ENCODE peak calls at places on chromosome 16, in four cellular contexts. Y is A549, P is heart right ventricle, C is Karpas-422. G is an unnamed sample. For H3K4me1, the result is how much of the 10 kb centered on the place peaks cover.

GRCh38 chr16:89395150-89396142 is 94.9 kb downstream of the ANKRD11 start:
- DNase-seq in Y (peak), P (peak), C (no peak), G (no peak)

GRCh38 chr16:25063102-25063501 is 47.9 kb upstream of the ARHGAP17 start:
- DNase-seq in Y (no peak), P (no peak), C (no peak), G (no peak)

GRCh38 chr16:3580686-3581085 is 3.5 kb upstream of the NLRC3 start:
- DNase-seq in Y (no peak), P (no peak), C (no peak), G (no peak)

GRCh38 chr16:526181-527014 is 1.1 kb upstream of the CAPN15 start:
- DNase-seq in Y (no peak), P (peak), C (peak), G (peak)

GRCh38 chr16:50731130-50731988 is 10.5 kb upstream of the CYLD start:
- DNase-seq in Y (no peak), P (no peak), C (no peak), G (peak)

GRCh38 chr16:85391769-85392583 is 221.1 kb upstream of the GSE1 start:
- DNase-seq in Y (no peak), P (peak), C (no peak), G (no peak)

GRCh38 chr16:30609002-30609927 is 924 bp downstream of the ZNF689 start:
- DNase-seq in Y (no peak), P (peak), C (peak), G (peak)

GRCh38 chr16:12586701-12587100 is 217.0 kb downstream of the CPPED1 start:
- DNase-seq in Y (no peak), P (no peak), C (no peak), G (no peak)

GRCh38 chr16:64416232-64417010 is 705.4 kb downstream of the CDH11 start:
- DNase-seq in Y (no peak), P (no peak), C (no peak), G (no peak)

GRCh38 chr16:78286076-78286475 is 186.6 kb downstream of the WWOX start:
- DNase-seq in Y (no peak), P (no peak), C (no peak), G (no peak)

DNA sequence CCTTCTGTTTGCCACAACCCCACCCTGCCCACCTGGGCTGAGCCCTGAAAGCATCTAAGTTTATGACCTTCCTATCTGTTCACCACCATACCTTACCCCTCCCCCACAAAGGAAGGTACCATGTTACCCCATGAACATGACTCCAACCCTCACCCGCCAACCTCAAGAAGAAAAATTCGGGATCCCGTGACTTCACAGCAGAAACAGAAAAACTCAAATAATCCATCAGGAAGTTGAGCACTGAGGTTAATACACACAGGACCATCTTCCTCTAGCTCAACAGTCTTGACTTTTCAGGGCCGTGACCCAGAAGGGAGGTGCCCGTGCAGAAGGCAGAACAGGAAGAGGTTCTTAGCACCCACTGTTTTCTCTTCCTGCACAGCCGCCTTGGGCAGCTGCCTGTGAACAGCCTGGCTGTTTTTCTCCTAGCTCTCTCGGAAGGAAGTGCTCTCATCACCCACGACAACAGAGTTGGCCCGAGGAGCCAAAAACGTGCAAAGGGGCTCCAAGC is 101.3 kb downstream of the XYLT1 start:
- DNase-seq in Y (no peak), P (peak), C (peak), G (no peak)
- H3K4me1 ChIP-seq in Y (under half), P (under half), C (under half), G (under half)

GRCh38 chr16:72960101-72960500 is 87.8 kb downstream of the ZFHX3 start:
- DNase-seq in Y (no peak), P (no peak), C (no peak), G (no peak)

GRCh38 chr16:72959301-72959996 is 88.5 kb downstream of the ZFHX3 start:
- DNase-seq in Y (no peak), P (no peak), C (no peak), G (no peak)

GRCh38 chr16:72956124-72957064 is 91.5 kb downstream of the ZFHX3 start:
- DNase-seq in Y (no peak), P (no peak), C (no peak), G (no peak)

GRCh38 chr16:72957303-72958277 is 90.3 kb downstream of the ZFHX3 start:
- DNase-seq in Y (no peak), P (no peak), C (no peak), G (no peak)

GRCh38 chr16:72958522-72959076 is 89.3 kb downstream of the ZFHX3 start:
- DNase-seq in Y (no peak), P (no peak), C (no peak), G (no peak)
- H3K4me1 ChIP-seq in Y (under half), P (under half), C (under half), G (under half)

GRCh38 chr16:87706278-87707000 is 59.3 kb downstream of the KLHDC4 start:
- DNase-seq in Y (no peak), P (no peak), C (no peak), G (peak)
- H3K4me1 ChIP-seq in Y (under half), P (under half), C (under half), G (under half)

GRCh38 chr16:21953541-21953902 is 361 bp downstream of the UQCRC2 start:
- DNase-seq in Y (no peak), P (no peak), C (no peak), G (no peak)
- H3K4me1 ChIP-seq in Y (under half), P (half or more), C (under half), G (under half)

DNA sequence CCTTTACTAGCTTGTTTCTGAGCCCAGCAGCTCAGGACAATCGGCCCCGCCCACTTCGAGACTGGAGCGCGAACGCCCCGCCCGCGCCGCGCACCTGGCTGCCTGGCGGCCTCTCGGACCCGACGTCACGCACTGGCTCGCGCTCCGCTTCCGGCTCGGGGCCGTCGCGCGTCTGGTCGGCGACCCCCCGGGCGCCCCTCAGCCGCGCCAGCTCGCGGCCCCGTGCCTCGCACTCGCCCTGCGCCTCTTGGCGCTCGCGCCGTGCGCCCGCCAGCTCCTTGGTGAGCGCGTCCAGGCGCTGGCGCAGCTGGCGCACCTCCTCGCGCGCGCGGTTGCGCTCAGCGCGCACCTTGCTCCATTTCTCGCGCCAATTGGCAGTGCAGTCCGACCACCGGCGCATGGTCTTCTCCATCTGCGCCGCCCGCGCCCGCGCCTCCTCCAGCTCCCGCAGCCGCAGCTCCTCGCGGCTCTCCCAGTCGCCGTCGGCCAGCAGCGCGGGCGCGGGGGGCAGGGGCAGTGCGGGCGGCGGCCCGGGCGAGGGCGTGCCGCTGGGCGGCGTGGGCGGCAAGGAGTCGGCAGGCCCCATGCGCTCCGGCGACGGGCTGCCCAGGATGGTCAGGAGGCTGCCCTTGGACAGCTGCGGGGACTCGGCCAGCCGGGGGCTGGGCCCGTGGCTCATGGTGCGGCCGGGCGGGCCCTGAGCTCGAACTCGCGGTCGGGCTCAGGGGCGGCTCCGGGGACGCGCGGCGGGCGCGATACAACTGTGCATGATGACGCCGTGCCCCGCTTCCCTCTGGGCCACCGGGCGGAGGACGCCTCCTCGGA is 7.7 kb downstream of the CCDC102A start:
- DNase-seq in Y (no peak), P (no peak), C (no peak), G (peak)
- H3K4me1 ChIP-seq in Y (under half), P (under half), C (under half), G (under half)

G was measured in endodermal cell.